ENCODE peak calls at places on chromosomes 13 and 19, in five cellular contexts. W, K, S, L and M are unnamed samples.

GRCh38 chr13:32682130-32682529 is 95.9 kb downstream of the PDS5B start:
- DNase-seq in W (no peak), K (no peak), S (no peak), L (no peak), M (no peak)

GRCh38 chr13:46751811-46752635 is 44.9 kb downstream of the ESD start:
- DNase-seq in W (no peak), K (no peak), S (peak), L (no peak), M (no peak)

GRCh38 chr19:47122359-47123335 is 8.0 kb upstream of the SAE1 start:
- DNase-seq in W (no peak), K (peak), S (no peak), L (no peak), M (no peak)

GRCh38 chr19:47274891-47275865 is 493 bp downstream of the INAFM1 start:
- DNase-seq in W (no peak), K (no peak), S (no peak), L (peak), M (peak)

GRCh38 chr13:98206946-98207345 is 29.9 kb upstream of the RNF113B start:
- DNase-seq in W (no peak), K (no peak), S (no peak), L (no peak), M (no peak)

GRCh38 chr19:51398096-51398704 is 7.8 kb upstream of the C19orf84 start:
- DNase-seq in W (peak), K (peak), S (no peak), L (peak), M (peak)

GRCh38 chr19:54439174-54439851 is 9.7 kb upstream of the LENG8 start:
- DNase-seq in W (peak), K (peak), S (no peak), L (peak), M (no peak)

GRCh38 chr13:56953965-56954364 is 186.8 kb upstream of the PRR20A start:
- DNase-seq in W (no peak), K (no peak), S (no peak), L (no peak), M (no peak)

GRCh38 chr19:3360494-3361383 is 5.6 kb upstream of the NFIC start:
- DNase-seq in W (no peak), K (no peak), S (no peak), L (peak), M (peak)

GRCh38 chr13:20514866-20515265 is 10.8 kb downstream of the CRYL1 start:
- DNase-seq in W (no peak), K (no peak), S (no peak), L (no peak), M (no peak)

GRCh38 chr19:13537454-13537853 is 31.2 kb upstream of the CACNA1A start:
- DNase-seq in W (no peak), K (no peak), S (no peak), L (no peak), M (peak)

GRCh38 chr19:10105241-10106099 is 692 bp upstream of the PPAN start:
- DNase-seq in W (no peak), K (no peak), S (peak), L (no peak), M (no peak)

GRCh38 chr13:48492123-48493075 is 40.5 kb downstream of the RCBTB2 start:
- DNase-seq in W (no peak), K (no peak), S (peak), L (no peak), M (no peak)

GRCh38 chr19:23991170-23991569 is 76.5 kb downstream of the ZNF726 start:
- DNase-seq in W (no peak), K (peak), S (no peak), L (no peak), M (no peak)

GRCh38 chr13:41199526-41199925 is 5.2 kb upstream of the KBTBD7 start:
- DNase-seq in W (no peak), K (no peak), S (peak), L (no peak), M (no peak)

GRCh38 chr13:23921451-23921888 is 24.2 kb upstream of the C1QTNF9B start:
- DNase-seq in W (peak), K (peak), S (no peak), L (peak), M (peak)

GRCh38 chr13:30025351-30025750 is 174.9 kb upstream of the UBL3 start:
- DNase-seq in W (no peak), K (no peak), S (no peak), L (no peak), M (no peak)

GRCh38 chr19:57850553-57851017 is 926 bp downstream of the ZNF587 start:
- DNase-seq in W (no peak), K (peak), S (no peak), L (peak), M (peak)

GRCh38 chr19:6150289-6150688 is 14.8 kb downstream of the ACSBG2 start:
- DNase-seq in W (no peak), K (no peak), S (no peak), L (no peak), M (no peak)

GRCh38 chr13:84997858-84998257 is 801.4 kb downstream of the SLITRK6 start:
- DNase-seq in W (no peak), K (no peak), S (no peak), L (no peak), M (no peak)

GRCh38 chr19:50008532-50008931 is 16.6 kb downstream of the VRK3 start:
- DNase-seq in W (peak), K (no peak), S (no peak), L (no peak), M (peak)

GRCh38 chr19:57192064-57192395 is 730 bp downstream of the ZNF264 start:
- DNase-seq in W (no peak), K (no peak), S (no peak), L (peak), M (no peak)

GRCh38 chr19:56312787-56313343 is 1.8 kb downstream of the ZSCAN5A start:
- DNase-seq in W (no peak), K (no peak), S (no peak), L (no peak), M (no peak)

GRCh38 chr13:27962982-27963381 is 6.1 kb downstream of the CDX2 start:
- DNase-seq in W (no peak), K (no peak), S (no peak), L (no peak), M (no peak)

GRCh38 chr13:27965343-27965739 is 3.8 kb downstream of the CDX2 start:
- DNase-seq in W (no peak), K (no peak), S (no peak), L (peak), M (no peak)

GRCh38 chr13:27966641-27967202 is 2.4 kb downstream of the CDX2 start:
- DNase-seq in W (no peak), K (no peak), S (no peak), L (peak), M (no peak)

GRCh38 chr13:27965740-27966640 is 3.1 kb downstream of the CDX2 start:
- DNase-seq in W (no peak), K (no peak), S (no peak), L (peak), M (no peak)

DNA sequence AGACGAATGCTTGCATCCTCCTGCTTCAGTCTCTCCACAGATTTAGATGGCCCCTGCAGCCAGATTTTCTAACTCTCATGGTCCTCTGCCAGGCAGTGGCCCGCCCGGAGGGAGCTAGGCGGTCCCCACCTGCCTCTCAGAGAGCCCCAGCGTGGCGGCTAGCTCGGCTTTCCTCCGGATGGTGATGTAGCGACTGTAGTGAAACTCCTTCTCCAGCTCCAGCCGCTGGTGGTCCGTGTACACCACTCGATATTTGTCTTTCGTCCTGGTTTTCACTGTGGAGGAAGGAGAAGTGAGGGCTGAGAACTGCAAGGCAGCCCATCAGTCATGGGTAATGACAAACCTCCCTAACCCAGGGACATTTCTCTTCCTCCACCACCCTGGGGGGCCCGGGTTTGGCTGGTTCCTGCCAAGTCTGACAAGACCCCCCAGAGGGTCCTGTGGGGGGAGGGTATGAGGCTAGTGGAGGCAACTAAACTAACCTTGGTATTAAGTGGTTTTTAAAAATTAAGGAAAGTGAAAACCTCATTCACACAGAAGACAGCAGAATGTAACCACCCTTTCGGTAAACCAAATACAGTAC is 4.3 kb downstream of the CDX2 start:
- DNase-seq in W (no peak), K (no peak), S (no peak), L (peak), M (no peak)
- TF ChIP-seq FOXM1 in W (no peak), K (no peak), S (no peak), L (no peak), M (no peak)

GRCh38 chr13:27857271-27857670 is 62.5 kb upstream of the PDX1 start:
- DNase-seq in W (no peak), K (no peak), S (no peak), L (no peak), M (no peak)
- TF ChIP-seq FOXM1 in W (no peak), K (no peak), S (no peak), L (no peak), M (no peak)

DNA sequence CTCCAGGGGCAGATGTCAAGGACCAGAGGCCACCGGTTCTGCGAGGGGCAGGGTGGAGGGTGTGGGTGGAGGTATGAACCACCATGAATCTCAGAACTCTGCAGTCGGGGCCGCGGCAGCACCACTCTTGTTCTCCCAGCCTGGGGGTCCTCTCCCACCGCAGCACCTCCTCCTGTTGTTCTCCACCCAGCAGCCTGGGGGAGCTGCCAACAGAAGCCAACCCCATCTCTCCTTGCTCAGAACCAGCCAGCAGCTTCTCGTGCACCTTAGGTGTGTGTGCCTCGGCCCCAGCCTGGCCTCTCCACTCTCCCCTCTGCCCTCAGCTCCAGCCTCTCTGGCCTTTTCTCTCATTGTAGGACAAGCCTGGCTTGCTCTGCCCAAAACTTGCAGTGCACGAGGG is 31.9 kb upstream of the CCNE1 start:
- DNase-seq in W (no peak), K (no peak), S (no peak), L (no peak), M (no peak)
- TF ChIP-seq FOXM1 in W (no peak), K (no peak), S (no peak), L (no peak), M (no peak)

GRCh38 chr13:25380741-25381324 is 9.1 kb downstream of the ATP8A2 start:
- DNase-seq in W (no peak), K (no peak), S (no peak), L (no peak), M (peak)
- TF ChIP-seq FOXM1 in W (no peak), K (no peak), S (no peak), L (no peak), M (no peak)

GRCh38 chr19:4554717-4555116 is 4.8 kb downstream of the SEMA6B start:
- DNase-seq in W (no peak), K (no peak), S (no peak), L (no peak), M (no peak)

GRCh38 chr19:4557186-4557970 is 2.1 kb downstream of the SEMA6B start:
- DNase-seq in W (peak), K (no peak), S (no peak), L (peak), M (peak)

GRCh38 chr19:4553775-4554174 is 5.7 kb downstream of the SEMA6B start:
- DNase-seq in W (no peak), K (no peak), S (no peak), L (no peak), M (no peak)

GRCh38 chr19:4556574-4557185 is 2.8 kb downstream of the SEMA6B start:
- DNase-seq in W (peak), K (no peak), S (no peak), L (peak), M (peak)

GRCh38 chr19:4555657-4556561 is 3.6 kb downstream of the SEMA6B start:
- DNase-seq in W (peak), K (no peak), S (no peak), L (peak), M (peak)
- TF ChIP-seq FOXM1 in W (no peak), K (no peak), S (no peak), L (no peak), M (peak)

GRCh38 chr19:8148088-8148409 is 1.3 kb downstream of the FBN3 start:
- DNase-seq in W (no peak), K (no peak), S (no peak), L (no peak), M (no peak)

GRCh38 chr19:8150998-8151397 is 1.6 kb upstream of the FBN3 start:
- DNase-seq in W (no peak), K (no peak), S (no peak), L (no peak), M (no peak)

GRCh38 chr19:8150178-8150865 is 930 bp upstream of the FBN3 start:
- DNase-seq in W (no peak), K (peak), S (no peak), L (peak), M (no peak)

GRCh38 chr19:8148410-8149231 is 771 bp downstream of the FBN3 start:
- DNase-seq in W (peak), K (no peak), S (no peak), L (peak), M (peak)

GRCh38 chr19:8149261-8150094 is at the start of gene FBN3:
- DNase-seq in W (peak), K (no peak), S (no peak), L (peak), M (no peak)
- TF ChIP-seq FOXM1 in W (no peak), K (no peak), S (no peak), L (no peak), M (no peak)

GRCh38 chr13:110509971-110510786 is 51.3 kb downstream of the RAB20 start:
- DNase-seq in W (no peak), K (no peak), S (no peak), L (no peak), M (peak)

GRCh38 chr13:110507678-110508381 is 53.7 kb downstream of the RAB20 start:
- DNase-seq in W (no peak), K (no peak), S (no peak), L (no peak), M (no peak)

GRCh38 chr13:110511509-110512181 is 49.9 kb downstream of the RAB20 start:
- DNase-seq in W (no peak), K (peak), S (no peak), L (no peak), M (peak)

GRCh38 chr13:110506859-110507566 is 54.5 kb downstream of the RAB20 start:
- DNase-seq in W (no peak), K (no peak), S (no peak), L (no peak), M (peak)

DNA sequence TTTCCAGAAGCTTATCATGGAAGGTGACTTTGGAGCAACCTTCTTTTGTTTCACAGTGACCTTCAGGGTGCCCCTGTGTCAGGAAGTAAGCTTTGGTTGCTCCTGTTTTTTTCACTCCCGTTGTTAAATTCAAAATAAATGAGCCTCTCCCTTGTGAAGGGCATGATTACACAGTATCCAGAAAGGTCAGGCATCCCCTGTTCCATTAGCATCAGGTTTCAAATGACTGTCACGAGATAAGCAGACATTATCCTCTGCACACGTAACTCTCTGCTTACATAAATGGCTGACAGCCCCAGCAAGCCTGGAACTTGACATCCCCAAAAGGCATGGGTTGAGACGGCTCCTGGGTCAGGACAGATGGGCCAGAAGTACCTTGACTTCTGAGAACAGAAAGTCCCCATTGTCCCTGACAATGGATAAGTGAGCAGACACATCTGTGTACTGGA is 52.0 kb downstream of the RAB20 start:
- DNase-seq in W (no peak), K (peak), S (no peak), L (peak), M (peak)
- TF ChIP-seq FOXM1 in W (no peak), K (no peak), S (no peak), L (no peak), M (peak)

DNA sequence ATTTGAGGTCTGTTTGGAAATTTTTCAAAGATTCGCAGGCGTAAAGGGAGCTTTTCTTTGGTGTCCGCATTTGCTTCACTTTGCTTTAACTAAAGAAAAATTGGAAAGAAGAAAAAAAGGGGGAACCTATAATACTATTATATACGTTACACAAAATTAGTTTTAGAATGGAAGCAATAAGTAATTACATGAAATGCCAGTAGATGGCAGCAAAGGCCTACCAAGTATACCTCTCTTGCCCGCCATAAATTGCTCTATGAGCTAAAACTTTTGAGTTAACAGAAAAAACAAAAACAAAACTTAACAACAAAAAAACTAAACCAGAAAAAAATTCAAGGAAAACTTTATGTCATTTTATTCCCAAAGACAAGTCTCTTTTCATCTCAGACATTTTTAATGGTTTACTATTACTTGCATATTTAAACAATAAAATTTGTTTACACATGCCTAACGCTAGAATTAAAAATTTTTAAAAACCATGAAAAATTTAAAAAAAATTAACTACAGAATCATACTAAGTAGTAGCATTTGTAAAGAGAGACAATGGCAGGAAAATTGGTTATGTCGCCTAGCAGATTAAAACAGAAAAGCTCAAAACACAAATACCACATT is 271.4 kb downstream of the NALCN start:
- DNase-seq in W (no peak), K (peak), S (peak), L (peak), M (peak)
- TF ChIP-seq FOXM1 in W (no peak), K (no peak), S (no peak), L (no peak), M (no peak)

GRCh38 chr19:44796701-44797115 is 12.2 kb upstream of the BCAM start:
- DNase-seq in W (no peak), K (peak), S (no peak), L (no peak), M (no peak)
- TF ChIP-seq FOXM1 in W (no peak), K (no peak), S (no peak), L (no peak), M (no peak)